ENCODE peak calls at places on chromosomes 12 and 14, in seven cellular contexts. Z is choroid plexus epithelial cell; A is activated naive CD4-positive, alpha-beta T cell treated with anti-CD3 and anti-CD28 coated beads, Interleukin-2, amount 10 ng/mL, durations not matched to agents 7 days and 5 days; M is WTC11; R is AML-193; N is NCI-H1092; K is activated CD4-positive, alpha-beta T cell treated with anti-CD3 and anti-CD28 coated beads for 1 hour. Q is an unnamed sample.
A peak's percentile ranks its signal among the peaks of the same experiment; 100 is the strongest.

GRCh38 chr14:37056473-37056872 is 115.9 kb downstream of the SLC25A21 start:
- DNase-seq in Z (peak; percentile 97), A (no peak), M (peak; percentile 26), R (no peak), N (no peak), K (no peak), Q (no peak)

GRCh38 chr14:94424371-94424770 is 28.2 kb downstream of the SERPINA11 start:
- DNase-seq in Z (no peak), A (no peak), M (no peak), R (no peak), N (no peak), K (no peak), Q (no peak)

GRCh38 chr14:94056579-94057308 is 24.3 kb downstream of the DDX24 start:
- DNase-seq in Z (peak; percentile 53), A (peak; percentile 54), M (no peak), R (no peak), N (no peak), K (no peak), Q (no peak)

GRCh38 chr12:27843714-27844245 is 63.7 kb upstream of the MANSC4 start:
- DNase-seq in Z (peak; percentile 47), A (no peak), M (no peak), R (no peak), N (no peak), K (no peak), Q (no peak)

GRCh38 chr12:38350342-38351181 is 34.0 kb downstream of the ALG10B start:
- DNase-seq in Z (no peak), A (no peak), M (no peak), R (no peak), N (no peak), K (no peak), Q (no peak)

GRCh38 chr12:122126713-122127597 is 47.1 kb downstream of the IL31 start:
- DNase-seq in Z (no peak), A (no peak), M (no peak), R (no peak), N (no peak), K (no peak), Q (no peak)

GRCh38 chr14:76904740-76905569 is 78.7 kb downstream of the LRRC74A start:
- DNase-seq in Z (peak; percentile 97), A (peak; percentile 67), M (no peak), R (peak; percentile 90), N (no peak), K (peak; percentile 67), Q (peak; percentile 54)

GRCh38 chr12:51910691-51911090 is 3.4 kb downstream of the ACVRL1 start:
- DNase-seq in Z (no peak), A (no peak), M (no peak), R (no peak), N (no peak), K (no peak), Q (no peak)

GRCh38 chr12:94963649-94964048 is 39.8 kb downstream of the NDUFA12 start:
- DNase-seq in Z (no peak), A (no peak), M (no peak), R (no peak), N (no peak), K (no peak), Q (no peak)

GRCh38 chr14:71452535-71452934 is 479.7 kb upstream of the RGS6 start:
- DNase-seq in Z (no peak), A (no peak), M (no peak), R (no peak), N (no peak), K (no peak), Q (no peak)

GRCh38 chr14:78010688-78011087 is 159.5 kb upstream of the NRXN3 start:
- DNase-seq in Z (peak; percentile 55), A (no peak), M (no peak), R (no peak), N (no peak), K (no peak), Q (no peak)

GRCh38 chr12:3913278-3913677 is 40.1 kb upstream of the PARP11 start:
- DNase-seq in Z (no peak), A (no peak), M (no peak), R (no peak), N (no peak), K (no peak), Q (no peak)

Q was measured in GM18507.